ENCODE peak calls at places on chromosomes 13 and 19, in five cellular contexts. B is heart right ventricle, V is Peyer's patch, P is nephron progenitor cell, K is psoas muscle. S is an unnamed sample.

GRCh38 chr19:35860436-35860817 is 3.7 kb downstream of the KIRREL2 start:
- DNase-seq in B (no peak), V (no peak), P (peak; percentile 38), K (no peak), S (peak; percentile 8)

GRCh38 chr13:28355822-28356371 is 139.0 kb downstream of the FLT1 start:
- DNase-seq in B (no peak), V (no peak), P (no peak), K (no peak), S (no peak)

GRCh38 chr13:112032186-112032835 is 34.6 kb upstream of the SOX1 start:
- DNase-seq in B (no peak), V (no peak), P (no peak), K (no peak), S (no peak)

GRCh38 chr19:38693380-38694223 is 46.2 kb downstream of the ACTN4 start:
- DNase-seq in B (no peak), V (no peak), P (peak; percentile 55), K (no peak), S (peak; percentile 47)

GRCh38 chr13:67229438-67230242 is 496 bp downstream of the PCDH9 start:
- DNase-seq in B (no peak), V (no peak), P (no peak), K (no peak), S (no peak)

GRCh38 chr19:42396248-42396541 is 6.1 kb upstream of the CNFN start:
- DNase-seq in B (no peak), V (no peak), P (no peak), K (no peak), S (no peak)

GRCh38 chr13:113736258-113736731 is 22.7 kb upstream of the TMEM255B start:
- DNase-seq in B (no peak), V (peak; percentile 46), P (no peak), K (no peak), S (no peak)

GRCh38 chr19:29546583-29547190 is 20.9 kb downstream of the VSTM2B start:
- DNase-seq in B (no peak), V (peak; percentile 18), P (no peak), K (no peak), S (no peak)

GRCh38 chr13:77477299-77477848 is 58.1 kb upstream of the SCEL start:
- DNase-seq in B (no peak), V (no peak), P (no peak), K (no peak), S (no peak)

GRCh38 chr19:1911098-1911497 is 5.9 kb downstream of the ADAT3 start:
- DNase-seq in B (no peak), V (no peak), P (no peak), K (no peak), S (no peak)

GRCh38 chr19:43765109-43765876 is 10.5 kb upstream of the SMG9 start:
- DNase-seq in B (peak; percentile 32), V (no peak), P (no peak), K (peak; percentile 82), S (no peak)

GRCh38 chr13:71751074-71751473 is 115.9 kb downstream of the DACH1 start:
- DNase-seq in B (no peak), V (no peak), P (no peak), K (no peak), S (no peak)

GRCh38 chr13:28324181-28324789 is 170.6 kb downstream of the FLT1 start:
- DNase-seq in B (no peak), V (no peak), P (peak; percentile 67), K (no peak), S (peak; percentile 61)

GRCh38 chr13:110274687-110275086 is 32.3 kb downstream of the COL4A1 start:
- DNase-seq in B (no peak), V (no peak), P (no peak), K (no peak), S (no peak)

GRCh38 chr13:32902898-32903297 is 113.3 kb upstream of the KL start:
- DNase-seq in B (peak; percentile 79), V (no peak), P (no peak), K (peak; percentile 81), S (no peak)

GRCh38 chr19:5964816-5965565 is 12.9 kb downstream of the RANBP3 start:
- DNase-seq in B (no peak), V (no peak), P (no peak), K (no peak), S (no peak)

GRCh38 chr19:33715462-33715861 is 81.2 kb upstream of the KCTD15 start:
- DNase-seq in B (no peak), V (no peak), P (no peak), K (no peak), S (no peak)

GRCh38 chr19:33133438-33134031 is 1.6 kb downstream of the WDR88 start:
- DNase-seq in B (no peak), V (no peak), P (peak; percentile 17), K (no peak), S (no peak)

GRCh38 chr13:66940113-66940512 is 290.0 kb downstream of the PCDH9 start:
- DNase-seq in B (no peak), V (no peak), P (no peak), K (no peak), S (no peak)

GRCh38 chr13:46149272-46150133 is 32.5 kb downstream of the LCP1 start:
- DNase-seq in B (no peak), V (no peak), P (no peak), K (no peak), S (no peak)

GRCh38 chr19:46885411-46885810 is 24.6 kb downstream of the ARHGAP35 start:
- DNase-seq in B (no peak), V (no peak), P (no peak), K (no peak), S (no peak)

GRCh38 chr13:93226065-93226622 is 463 bp upstream of the GPC6 start:
- DNase-seq in B (no peak), V (no peak), P (no peak), K (no peak), S (no peak)

GRCh38 chr13:80263745-80264513 is 77.0 kb downstream of the SPRY2 start:
- DNase-seq in B (no peak), V (no peak), P (no peak), K (no peak), S (no peak)

GRCh38 chr13:76036176-76036575 is 400.0 kb downstream of the LMO7 start:
- DNase-seq in B (no peak), V (no peak), P (no peak), K (no peak), S (no peak)

GRCh38 chr13:29923554-29924481 is 73.4 kb upstream of the UBL3 start:
- DNase-seq in B (peak; percentile 34), V (peak; percentile 86), P (no peak), K (peak; percentile 76), S (no peak)

GRCh38 chr13:29924482-29924884 is 74.1 kb upstream of the UBL3 start:
- DNase-seq in B (no peak), V (no peak), P (no peak), K (no peak), S (no peak)

GRCh38 chr13:29921542-29921941 is 71.1 kb upstream of the UBL3 start:
- DNase-seq in B (no peak), V (no peak), P (no peak), K (no peak), S (no peak)

GRCh38 chr13:29922281-29922821 is 71.9 kb upstream of the UBL3 start:
- DNase-seq in B (no peak), V (no peak), P (no peak), K (no peak), S (no peak)

DNA sequence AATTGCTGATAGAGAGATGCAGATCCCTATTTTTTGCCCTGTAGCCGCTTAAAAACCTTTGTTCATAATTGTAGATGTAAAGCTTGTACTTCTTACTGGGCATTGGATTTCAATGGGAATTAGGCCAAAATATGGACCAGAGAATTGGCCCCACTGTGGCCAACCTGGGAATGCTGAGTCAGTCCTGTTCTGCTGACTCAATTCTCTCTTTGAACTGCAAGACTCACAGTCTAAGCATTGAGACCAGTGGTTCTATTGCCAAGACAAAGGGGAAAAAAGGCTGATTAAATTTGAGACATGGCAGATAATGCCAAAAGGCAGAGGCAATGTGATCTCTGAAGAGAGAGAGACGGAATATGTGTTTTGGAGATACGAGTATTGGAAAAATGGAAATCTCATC is 72.5 kb upstream of the UBL3 start:
- DNase-seq in B (no peak), V (no peak), P (no peak), K (no peak), S (no peak)
- TF ChIP-seq CTCF in B (no peak), V (no peak), P (no peak), K (no peak), S (no peak)

DNA sequence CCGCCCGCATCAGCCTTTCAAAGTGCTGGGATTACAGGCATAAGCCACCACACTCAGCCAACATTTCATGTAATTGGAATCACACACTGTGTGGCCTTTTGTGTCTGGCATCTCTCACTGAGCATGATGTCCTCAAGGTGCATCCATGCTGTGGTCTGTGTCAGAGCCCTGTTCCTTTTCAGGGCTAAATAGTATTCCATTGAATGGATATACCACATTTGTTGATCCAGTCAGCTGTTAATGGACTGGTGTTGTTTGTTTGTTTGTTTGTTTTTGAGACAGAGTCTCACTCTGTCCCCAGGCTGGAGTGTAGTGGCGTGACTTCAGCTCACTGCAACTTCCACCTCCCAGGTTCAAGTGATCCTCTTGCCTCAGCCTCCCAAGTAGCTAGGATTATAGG is 17.9 kb downstream of the ATCAY start:
- DNase-seq in B (no peak), V (no peak), P (no peak), K (no peak), S (no peak)
- TF ChIP-seq CTCF in B (no peak), V (no peak), P (no peak), K (no peak), S (no peak)

DNA sequence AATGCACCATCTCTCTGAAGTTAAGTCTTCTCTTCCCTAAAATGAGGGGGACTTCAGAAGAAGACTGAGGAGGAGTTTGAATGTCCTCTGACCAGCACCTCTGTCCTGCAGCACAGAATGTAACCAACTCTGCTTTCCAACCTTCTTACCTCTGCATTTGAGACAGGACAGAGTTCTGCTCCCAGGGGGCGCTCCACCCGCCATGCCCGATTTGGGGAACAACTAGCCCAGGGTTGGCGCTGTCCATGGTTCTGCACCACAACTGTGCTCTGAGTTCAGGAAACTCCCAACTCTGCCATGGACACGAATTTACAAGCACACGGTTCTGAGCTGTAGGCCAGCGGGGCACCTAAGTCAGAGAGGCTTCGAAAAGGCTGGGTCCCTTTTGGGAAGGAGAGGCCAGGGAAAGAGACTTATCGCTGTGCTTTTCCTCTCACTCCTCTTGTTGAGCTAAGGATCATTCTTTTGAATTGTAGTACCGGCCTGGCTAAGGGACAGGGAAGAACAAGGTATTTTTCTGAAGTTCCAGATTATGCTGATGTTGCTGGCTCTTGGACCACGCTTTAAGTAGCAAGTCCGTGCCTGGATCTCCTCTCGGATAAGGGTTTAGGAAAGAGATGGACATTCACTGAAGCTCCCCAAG is 22.2 kb downstream of the SIGLEC5 start:
- DNase-seq in B (peak; percentile 74), V (peak; percentile 69), P (peak; percentile 86), K (peak; percentile 74), S (peak; percentile 93)
- TF ChIP-seq CTCF in B (peak; percentile 40), V (peak; percentile 34), P (peak; percentile 60), K (peak; percentile 26), S (peak; percentile 73)

DNA sequence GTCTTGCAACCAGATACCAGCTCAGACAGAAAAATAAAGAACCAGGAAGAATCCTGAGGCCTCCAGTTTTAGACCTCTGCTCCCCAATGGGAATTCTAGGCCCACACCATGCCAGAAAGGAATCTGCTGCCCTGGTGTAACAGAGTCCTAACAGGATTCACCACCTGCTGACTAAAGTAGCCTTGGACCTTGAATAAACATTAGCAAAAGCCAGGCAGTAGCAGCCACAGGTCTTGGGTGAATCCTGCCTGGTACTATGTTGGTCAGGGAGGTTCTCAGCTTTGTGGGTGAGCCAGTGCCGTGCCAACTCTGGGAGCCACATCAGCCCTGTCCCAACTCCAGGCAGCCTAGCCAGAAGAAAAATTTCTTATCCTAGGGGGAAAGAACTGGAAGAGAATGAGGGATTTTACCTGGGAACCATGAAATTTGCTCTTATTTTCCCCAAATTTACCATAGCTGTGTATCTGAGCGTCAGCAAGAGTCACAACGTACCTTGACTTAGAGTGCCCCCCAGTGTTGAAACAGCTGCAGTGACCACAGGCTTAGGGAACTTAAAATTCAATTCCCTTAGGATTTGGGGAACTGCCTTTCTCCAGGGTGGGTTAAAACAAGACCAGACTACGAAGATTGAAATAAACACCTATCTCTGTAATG is 1895.6 kb upstream of the PRR20A start:
- DNase-seq in B (no peak), V (no peak), P (peak; percentile 14), K (no peak), S (peak; percentile 20)
- TF ChIP-seq CTCF in B (no peak), V (no peak), P (peak; percentile 35), K (no peak), S (peak; percentile 71)